ENCODE peak calls at places on chromosomes 13 and 19, in six cellular contexts. D is T follicular helper cell; F is activated CD4-positive, alpha-beta T cell treated with anti-CD3 and anti-CD28 coated beads, Interleukin-2, amount 50 U/mL, for 48 hours; B is caudate nucleus; P is T-helper 17 cell; O is AG04449. U is an unnamed sample.
A peak's percentile ranks its signal among the peaks of the same experiment; 100 is the strongest.

GRCh38 chr13:92320323-92320722 is 906.3 kb upstream of the GPC6 start:
- DNase-seq in D (no peak), F (no peak), B (no peak), P (no peak), O (no peak), U (no peak)

GRCh38 chr19:45668342-45668871 is 386 bp downstream of the GIPR start:
- DNase-seq in D (no peak), F (peak; percentile 55), B (no peak), P (no peak), O (no peak), U (no peak)

GRCh38 chr19:14408641-14409120 is 10.5 kb downstream of the DDX39A start:
- DNase-seq in D (no peak), F (no peak), B (no peak), P (no peak), O (no peak), U (no peak)

GRCh38 chr19:44808463-44809371 is at the start of gene BCAM:
- DNase-seq in D (no peak), F (no peak), B (peak; percentile 4), P (no peak), O (no peak), U (peak; percentile 39)

GRCh38 chr13:22135446-22135845 is 464.6 kb downstream of the FGF9 start:
- DNase-seq in D (no peak), F (no peak), B (no peak), P (no peak), O (no peak), U (no peak)

GRCh38 chr19:12603714-12604113 is 6.9 kb downstream of the ZNF490 start:
- DNase-seq in D (peak; percentile 39), F (peak; percentile 63), B (no peak), P (peak; percentile 14), O (no peak), U (no peak)

GRCh38 chr19:9406798-9407352 is 28.5 kb downstream of the ZNF266 start:
- DNase-seq in D (peak; percentile 0), F (peak; percentile 69), B (peak; percentile 62), P (peak; percentile 8), O (peak; percentile 12), U (peak; percentile 6)

GRCh38 chr19:3184847-3185481 is 766 bp upstream of the NCLN start:
- DNase-seq in D (peak; percentile 69), F (peak; percentile 75), B (no peak), P (peak; percentile 54), O (no peak), U (peak; percentile 83)

GRCh38 chr13:41177616-41178015 is 16.8 kb downstream of the KBTBD7 start:
- DNase-seq in D (no peak), F (no peak), B (no peak), P (no peak), O (no peak), U (no peak)

GRCh38 chr19:452829-453228 is 8.0 kb downstream of the SHC2 start:
- DNase-seq in D (no peak), F (no peak), B (no peak), P (no peak), O (no peak), U (no peak)

GRCh38 chr13:89267734-89268133 is 1596.6 kb downstream of the SLITRK5 start:
- DNase-seq in D (no peak), F (no peak), B (no peak), P (no peak), O (no peak), U (no peak)

GRCh38 chr19:51036519-51036918 is 1.7 kb upstream of the KLK12 start:
- DNase-seq in D (no peak), F (no peak), B (no peak), P (no peak), O (no peak), U (no peak)

GRCh38 chr19:28985201-28985600 is 227.8 kb downstream of the UQCRFS1 start:
- DNase-seq in D (no peak), F (no peak), B (no peak), P (no peak), O (no peak), U (no peak)

GRCh38 chr13:50685491-50685890 is 158.0 kb downstream of the DLEU7 start:
- DNase-seq in D (no peak), F (no peak), B (peak; percentile 71), P (no peak), O (no peak), U (peak; percentile 93)

GRCh38 chr19:11425719-11426457 is 6.8 kb upstream of the RGL3 start:
- DNase-seq in D (no peak), F (no peak), B (no peak), P (no peak), O (no peak), U (no peak)

GRCh38 chr13:109999659-110000533 is 213.5 kb upstream of the IRS2 start:
- DNase-seq in D (no peak), F (no peak), B (no peak), P (no peak), O (no peak), U (no peak)

GRCh38 chr19:27773318-27774094 is 1439.4 kb downstream of the UQCRFS1 start:
- DNase-seq in D (no peak), F (no peak), B (no peak), P (no peak), O (no peak), U (no peak)

GRCh38 chr13:83829800-83830199 is 52.5 kb downstream of the SLITRK1 start:
- DNase-seq in D (no peak), F (no peak), B (no peak), P (no peak), O (no peak), U (no peak)

GRCh38 chr19:47618771-47619170 is 9.8 kb downstream of the BICRA start:
- DNase-seq in D (no peak), F (no peak), B (no peak), P (no peak), O (no peak), U (no peak)

GRCh38 chr13:24365191-24365590 is 55.8 kb downstream of the C1QTNF9 start:
- DNase-seq in D (no peak), F (no peak), B (no peak), P (no peak), O (no peak), U (no peak)

GRCh38 chr13:28048768-28049167 is 51.6 kb downstream of the FLT3 start:
- DNase-seq in D (no peak), F (no peak), B (no peak), P (no peak), O (no peak), U (no peak)

GRCh38 chr13:23107665-23108064 is 73.1 kb upstream of the SGCG start:
- DNase-seq in D (no peak), F (no peak), B (no peak), P (no peak), O (no peak), U (no peak)

GRCh38 chr13:112850273-112850672 is 118.7 kb upstream of the MCF2L start:
- DNase-seq in D (no peak), F (no peak), B (no peak), P (no peak), O (no peak), U (no peak)

GRCh38 chr19:16588089-16588823 is 16.0 kb upstream of the SLC35E1 start:
- DNase-seq in D (peak; percentile 61), F (peak; percentile 72), B (no peak), P (peak; percentile 58), O (no peak), U (peak; percentile 18)

GRCh38 chr13:100040196-100040595 is 48.7 kb upstream of the PCCA start:
- DNase-seq in D (no peak), F (no peak), B (no peak), P (no peak), O (no peak), U (no peak)

GRCh38 chr19:35421362-35421761 is 26.7 kb upstream of the FFAR2 start:
- DNase-seq in D (no peak), F (no peak), B (no peak), P (no peak), O (no peak), U (no peak)

U was measured in hippocampal formation.